ENCODE peak calls at places on chromosomes 7 and 10, in seven cellular contexts. X is neural progenitor cell; R is GM12878; N is CD4-positive, alpha-beta T cell; Z is SK-N-SH; W is HAP-1; A is GM23248. J is an unnamed sample. For H3K9me3, the result is how much of the 10 kb centered on the place peaks cover.

GRCh38 chr10:16950686-16951681 is 133.8 kb upstream of the RSU1 start:
- DNase-seq in R (no peak), X (peak), A (peak), Z (peak), N (no peak), W (peak), J (no peak)

GRCh38 chr7:130921391-130922180 is 187.6 kb upstream of the KLF14 start:
- DNase-seq in Z (no peak), R (no peak), A (peak), X (peak), N (no peak), W (no peak), J (no peak)

GRCh38 chr10:58662314-58662713 is 149.6 kb downstream of the BICC1 start:
- DNase-seq in W (no peak), A (peak), N (no peak), X (no peak), R (no peak), Z (no peak), J (no peak)

GRCh38 chr7:68384581-68384980 is 1213.7 kb upstream of the AUTS2 start:
- DNase-seq in X (no peak), R (no peak), N (no peak), Z (no peak), W (no peak), A (no peak), J (no peak)

GRCh38 chr10:71396084-71396713 is 521 bp upstream of the CDH23 start:
- DNase-seq in A (peak), Z (peak), X (peak), R (no peak), N (no peak), W (peak), J (no peak)

GRCh38 chr7:140610204-140611165 is 30.1 kb downstream of the DENND2A start:
- DNase-seq in W (no peak), A (peak), N (no peak), R (no peak), Z (no peak), X (no peak), J (no peak)

GRCh38 chr10:98314577-98315284 is 46.7 kb upstream of the LOXL4 start:
- DNase-seq in Z (no peak), X (no peak), A (peak), W (no peak), R (no peak), N (no peak), J (no peak)

GRCh38 chr10:97291357-97292096 is 910 bp downstream of the ARHGAP19 start:
- DNase-seq in R (no peak), Z (peak), W (peak), N (no peak), X (no peak), A (peak), J (no peak)

GRCh38 chr10:60236869-60237524 is 152.7 kb downstream of the ANK3 start:
- DNase-seq in W (no peak), R (peak), X (no peak), N (no peak), A (peak), Z (peak), J (no peak)

GRCh38 chr10:88865281-88865876 is 13.7 kb upstream of the ANKRD22 start:
- DNase-seq in X (no peak), R (no peak), W (no peak), N (no peak), Z (no peak), A (peak), J (no peak)

GRCh38 chr7:128067983-128068382 is 36.7 kb upstream of the LRRC4 start:
- DNase-seq in A (no peak), N (no peak), R (no peak), X (no peak), Z (no peak), W (no peak), J (no peak)

GRCh38 chr10:78310481-78311080 is 276.9 kb downstream of the RPS24 start:
- DNase-seq in W (no peak), R (no peak), N (no peak), Z (no peak), X (no peak), A (no peak), J (no peak)

GRCh38 chr7:44101966-44102845 is 1.9 kb upstream of the AEBP1 start:
- DNase-seq in N (no peak), Z (no peak), A (peak), X (no peak), W (no peak), R (no peak), J (no peak)

GRCh38 chr10:3757638-3758490 is 27.1 kb downstream of the KLF6 start:
- DNase-seq in R (peak), W (no peak), A (peak), N (peak), Z (peak), X (no peak), J (peak)

GRCh38 chr10:114801411-114801813 is 20.2 kb upstream of the FHIP2A start:
- DNase-seq in A (no peak), R (no peak), W (no peak), X (no peak), Z (no peak), N (no peak), J (no peak)

GRCh38 chr7:115230882-115231508 is 309.1 kb downstream of the MDFIC start:
- DNase-seq in N (no peak), R (no peak), Z (no peak), A (peak), X (no peak), W (peak), J (no peak)

GRCh38 chr10:74163313-74164068 is 12.5 kb downstream of the ADK start:
- DNase-seq in R (no peak), N (no peak), W (no peak), X (no peak), Z (no peak), A (no peak), J (no peak)

GRCh38 chr7:44103566-44103940 is 592 bp upstream of the AEBP1 start:
- DNase-seq in A (no peak), N (no peak), R (no peak), W (no peak), X (no peak), Z (no peak), J (no peak)

GRCh38 chr7:1646957-1647891 is 22.9 kb upstream of the ELFN1 start:
- DNase-seq in W (peak), N (no peak), R (no peak), A (peak), Z (peak), X (no peak), J (no peak)

GRCh38 chr10:35306852-35307251 is 29.5 kb upstream of the CCNY start:
- DNase-seq in Z (peak), X (no peak), W (no peak), R (no peak), A (peak), N (no peak), J (no peak)

DNA sequence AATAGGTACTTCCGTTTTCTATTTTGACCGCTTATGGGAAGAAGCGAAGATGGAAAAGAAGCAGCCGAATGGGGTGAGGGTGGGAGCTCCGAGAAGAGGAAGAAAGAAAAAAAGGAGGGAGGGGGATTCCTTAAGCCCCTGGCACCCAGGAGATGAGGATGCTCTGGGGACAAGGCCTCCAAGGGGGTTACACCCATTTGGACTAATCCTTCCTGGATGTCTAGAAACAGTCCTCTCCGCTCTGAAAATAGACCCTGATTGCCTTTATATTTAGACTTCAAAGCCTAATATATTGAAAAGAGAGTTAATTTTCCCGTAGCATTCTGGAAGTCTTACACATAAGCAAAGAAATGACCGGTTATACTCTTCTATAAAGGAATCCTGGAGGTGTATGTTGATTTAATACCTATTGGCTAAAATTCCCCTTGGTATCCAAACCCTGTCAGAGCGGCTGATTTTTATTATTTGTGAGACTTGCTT is 690 bp upstream of the HTR7 start:
- DNase-seq in R (no peak), Z (peak), X (peak), A (peak), N (no peak), W (no peak), J (no peak)
- H3K9me3 ChIP-seq in R (under half), Z (under half), X (under half), A (under half), N (under half), W (under half), J (under half)

GRCh38 chr7:57416601-57417358 is 33.2 kb upstream of the ZNF716 start:
- DNase-seq in Z (no peak), R (no peak), A (no peak), X (no peak), W (no peak), N (no peak), J (no peak)
- H3K9me3 ChIP-seq in Z (under half), R (under half), A (under half), X (under half), W (under half), N (under half), J (under half)

GRCh38 chr10:130806426-130806825 is 505.1 kb downstream of the TCERG1L start:
- DNase-seq in A (no peak), W (no peak), X (no peak), R (no peak), Z (no peak), N (no peak), J (no peak)
- H3K9me3 ChIP-seq in A (under half), W (under half), X (under half), R (under half), Z (under half), N (under half), J (under half)

DNA sequence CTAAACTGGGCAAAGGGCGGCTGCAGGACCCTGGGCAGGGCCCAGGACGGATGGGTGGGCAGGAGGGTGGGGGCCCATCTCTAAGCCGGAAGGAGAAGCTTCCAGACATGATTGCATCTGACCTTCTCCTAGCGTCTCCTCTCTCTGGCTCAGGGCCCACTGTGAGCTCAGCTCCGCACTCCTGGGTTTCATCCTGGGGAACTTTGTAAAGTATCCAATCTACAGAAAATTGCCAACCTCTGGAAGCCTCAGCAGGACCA is 8.8 kb upstream of the RET start:
- DNase-seq in W (no peak), N (no peak), Z (no peak), R (no peak), X (no peak), A (no peak), J (no peak)
- H3K9me3 ChIP-seq in W (under half), N (under half), Z (under half), R (under half), X (under half), A (under half), J (under half)

GRCh38 chr7:154306036-154306435 is 253.8 kb downstream of the DPP6 start:
- DNase-seq in Z (no peak), X (no peak), A (no peak), W (no peak), N (no peak), R (no peak), J (no peak)
- H3K9me3 ChIP-seq in Z (under half), X (under half), A (under half), W (under half), N (under half), R (under half), J (under half)

GRCh38 chr7:157558875-157559595 is 222.2 kb downstream of the DNAJB6 start:
- DNase-seq in X (no peak), W (no peak), R (no peak), N (no peak), A (no peak), Z (no peak), J (no peak)

GRCh38 chr7:157557263-157557662 is 220.5 kb downstream of the DNAJB6 start:
- DNase-seq in N (no peak), W (no peak), X (no peak), Z (no peak), A (no peak), R (no peak), J (no peak)

GRCh38 chr7:157559596-157560257 is 222.9 kb downstream of the DNAJB6 start:
- DNase-seq in R (no peak), Z (no peak), X (no peak), W (no peak), A (no peak), N (no peak), J (no peak)

GRCh38 chr7:157558061-157558460 is 221.3 kb downstream of the DNAJB6 start:
- DNase-seq in Z (no peak), A (no peak), X (no peak), R (no peak), N (no peak), W (no peak), J (no peak)

GRCh38 chr7:157558516-157558874 is 221.7 kb downstream of the DNAJB6 start:
- DNase-seq in R (no peak), A (no peak), N (no peak), Z (no peak), W (no peak), X (no peak), J (no peak)
- H3K9me3 ChIP-seq in R (under half), A (under half), N (under half), Z (under half), W (under half), X (under half), J (under half)

J was measured in T-helper 17 cell.